ENCODE peak calls at places on chromosome 7, in nine cellular contexts. H is cardiac fibroblast, V is neural crest cell, W is BJ, Z is nephron progenitor cell, J is testis, L is HCT116, U is heart left ventricle, T is heart right ventricle. N is an unnamed sample.

GRCh38 chr7:76193881-76194280 is 7.8 kb upstream of the SRRM3 start:
- DNase-seq in H (no peak), L (no peak), Z (peak), V (no peak), J (no peak), W (no peak), T (no peak), U (no peak), N (no peak)

GRCh38 chr7:99121496-99122021 is 22.3 kb downstream of the SMURF1 start:
- DNase-seq in U (no peak), H (peak), T (no peak), Z (no peak), L (no peak), W (no peak), J (no peak), V (no peak), N (no peak)

GRCh38 chr7:44281811-44282600 is 43.4 kb downstream of the CAMK2B start:
- DNase-seq in H (no peak), L (no peak), Z (peak), W (no peak), T (peak), U (no peak), J (no peak), V (no peak), N (no peak)

GRCh38 chr7:68529221-68529620 is 1069.1 kb upstream of the AUTS2 start:
- DNase-seq in Z (no peak), W (no peak), U (no peak), T (no peak), H (no peak), L (no peak), J (peak), V (no peak), N (no peak)

GRCh38 chr7:82527831-82528230 is 84.3 kb upstream of the CACNA2D1 start:
- DNase-seq in Z (no peak), W (no peak), V (no peak), L (no peak), H (peak), J (no peak), U (no peak), T (no peak), N (no peak)

GRCh38 chr7:132367007-132367406 is 209.3 kb downstream of the PLXNA4 start:
- DNase-seq in J (no peak), U (no peak), L (no peak), W (no peak), H (no peak), T (no peak), Z (no peak), V (no peak), N (no peak)

GRCh38 chr7:47758546-47758945 is 176.6 kb upstream of the TNS3 start:
- DNase-seq in U (no peak), W (no peak), H (peak), J (no peak), T (no peak), Z (no peak), V (no peak), L (no peak), N (no peak)

GRCh38 chr7:65438593-65438992 is 64.9 kb downstream of the ZNF92 start:
- DNase-seq in L (peak), W (peak), H (peak), U (no peak), V (no peak), Z (no peak), J (no peak), T (no peak), N (no peak)

GRCh38 chr7:36207451-36208291 is 54.6 kb downstream of the EEPD1 start:
- DNase-seq in H (peak), W (peak), L (no peak), T (peak), Z (no peak), V (no peak), U (peak), J (peak), N (no peak)

GRCh38 chr7:129955993-129956543 is 3.3 kb upstream of the UBE2H start:
- DNase-seq in W (no peak), V (no peak), Z (no peak), L (no peak), J (no peak), U (no peak), H (no peak), T (no peak), N (no peak)

GRCh38 chr7:24477807-24478655 is 95.2 kb upstream of the PALS2 start:
- DNase-seq in Z (peak), V (no peak), W (peak), H (peak), L (no peak), T (no peak), J (no peak), U (no peak), N (no peak)

GRCh38 chr7:95330194-95331003 is 6.1 kb upstream of the PON1 start:
- DNase-seq in L (no peak), H (peak), W (no peak), U (no peak), T (no peak), Z (no peak), V (no peak), J (no peak), N (no peak)

GRCh38 chr7:11775401-11775800 is 56.6 kb downstream of the THSD7A start:
- DNase-seq in Z (no peak), L (no peak), H (no peak), T (no peak), V (no peak), W (no peak), J (no peak), U (no peak), N (no peak)

GRCh38 chr7:112009081-112009480 is 197.1 kb downstream of the DOCK4 start:
- DNase-seq in J (no peak), U (no peak), H (peak), V (no peak), L (no peak), Z (no peak), T (no peak), W (no peak), N (no peak)

GRCh38 chr7:40839881-40840280 is 705.1 kb downstream of the SUGCT start:
- DNase-seq in V (no peak), T (no peak), Z (no peak), L (no peak), J (no peak), W (no peak), H (peak), U (no peak), N (no peak)

GRCh38 chr7:3568516-3568915 is 267.5 kb downstream of the SDK1 start:
- DNase-seq in W (no peak), U (no peak), T (no peak), H (no peak), L (no peak), Z (no peak), J (no peak), V (no peak), N (no peak)

GRCh38 chr7:11261470-11261869 is 287.8 kb downstream of the PHF14 start:
- DNase-seq in V (no peak), J (no peak), U (no peak), H (no peak), W (no peak), Z (no peak), T (no peak), L (peak), N (no peak)

GRCh38 chr7:18684899-18685298 is 189.3 kb downstream of the HDAC9 start:
- DNase-seq in J (no peak), T (no peak), U (no peak), W (no peak), H (no peak), Z (no peak), V (no peak), L (no peak), N (no peak)

GRCh38 chr7:38020134-38020533 is 99.7 kb downstream of the EPDR1 start:
- DNase-seq in L (no peak), Z (no peak), U (no peak), W (no peak), H (peak), J (no peak), V (no peak), T (no peak), N (no peak)

GRCh38 chr7:154789404-154789803 is 213.5 kb downstream of the PAXIP1 start:
- DNase-seq in W (no peak), L (peak), T (no peak), H (no peak), J (peak), U (no peak), V (peak), Z (peak), N (no peak)

GRCh38 chr7:29146888-29147609 is 712 bp upstream of the CPVL start:
- DNase-seq in J (peak), L (peak), W (peak), U (peak), H (no peak), T (peak), Z (peak), V (no peak), N (no peak)

GRCh38 chr7:129680400-129680799 is 68.9 kb downstream of the NRF1 start:
- DNase-seq in H (no peak), T (no peak), W (no peak), J (no peak), Z (no peak), L (no peak), U (no peak), V (no peak), N (no peak)

GRCh38 chr7:44348851-44349781 is 23.7 kb upstream of the CAMK2B start:
- DNase-seq in W (no peak), H (peak), Z (no peak), L (no peak), T (no peak), V (no peak), U (no peak), J (no peak), N (no peak)

GRCh38 chr7:95915731-95916130 is 143.4 kb downstream of the DYNC1I1 start:
- DNase-seq in J (no peak), T (no peak), U (no peak), L (no peak), H (no peak), W (no peak), V (no peak), Z (no peak), N (no peak)

GRCh38 chr7:5396542-5396941 is 27.1 kb downstream of the TNRC18 start:
- DNase-seq in U (no peak), H (peak), W (no peak), J (no peak), V (no peak), T (no peak), L (peak), Z (no peak), N (no peak)

DNA sequence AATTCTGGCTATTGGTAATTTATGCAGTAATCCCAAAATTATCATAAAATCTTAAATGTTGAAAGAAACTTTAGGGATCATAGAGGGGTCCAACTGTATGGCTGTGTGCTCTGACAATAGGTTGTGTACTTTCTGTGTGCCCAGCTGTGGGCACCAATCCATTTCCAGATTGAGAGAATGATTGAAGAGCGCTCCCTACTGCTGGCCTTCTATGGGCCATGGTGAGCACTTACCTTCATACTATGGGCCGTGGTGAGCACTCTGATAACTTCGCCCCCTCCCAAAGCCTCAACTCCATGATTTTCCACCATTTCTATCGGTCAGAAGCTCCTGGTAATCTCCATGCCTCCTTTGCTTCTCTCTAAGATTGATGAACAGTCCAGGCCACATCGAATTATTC is 118.6 kb downstream of the STRA8 start:
- DNase-seq in W (no peak), T (no peak), V (no peak), Z (no peak), J (no peak), U (no peak), L (no peak), H (no peak), N (no peak)
- TF ChIP-seq CTCF in W (no peak), T (no peak), V (no peak), Z (no peak), J (no peak), U (no peak), L (no peak), H (no peak), N (no peak)

DNA sequence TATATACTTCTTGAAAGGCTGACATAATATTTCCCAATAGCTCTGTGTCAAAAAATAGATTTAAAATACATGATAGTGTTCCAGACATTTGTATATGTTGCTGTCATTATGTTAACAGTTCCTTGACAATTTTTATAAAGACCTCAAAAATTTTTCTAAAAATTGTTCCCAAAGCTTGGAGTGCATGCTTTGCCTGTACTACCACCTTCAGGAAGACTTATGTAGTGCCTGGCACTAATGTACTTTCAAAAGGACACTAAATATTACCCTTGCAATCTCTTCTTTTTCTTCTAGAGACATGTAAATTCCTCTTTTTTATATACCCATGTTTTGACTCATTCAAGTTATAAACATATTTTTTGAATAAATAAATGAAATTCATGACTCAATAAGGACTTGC is 48.0 kb upstream of the SP8 start:
- DNase-seq in W (no peak), L (no peak), V (no peak), T (no peak), H (no peak), U (no peak), Z (no peak), J (no peak), N (no peak)
- TF ChIP-seq CTCF in W (no peak), L (peak), V (peak), T (no peak), H (no peak), U (no peak), Z (peak), J (no peak), N (peak)

DNA sequence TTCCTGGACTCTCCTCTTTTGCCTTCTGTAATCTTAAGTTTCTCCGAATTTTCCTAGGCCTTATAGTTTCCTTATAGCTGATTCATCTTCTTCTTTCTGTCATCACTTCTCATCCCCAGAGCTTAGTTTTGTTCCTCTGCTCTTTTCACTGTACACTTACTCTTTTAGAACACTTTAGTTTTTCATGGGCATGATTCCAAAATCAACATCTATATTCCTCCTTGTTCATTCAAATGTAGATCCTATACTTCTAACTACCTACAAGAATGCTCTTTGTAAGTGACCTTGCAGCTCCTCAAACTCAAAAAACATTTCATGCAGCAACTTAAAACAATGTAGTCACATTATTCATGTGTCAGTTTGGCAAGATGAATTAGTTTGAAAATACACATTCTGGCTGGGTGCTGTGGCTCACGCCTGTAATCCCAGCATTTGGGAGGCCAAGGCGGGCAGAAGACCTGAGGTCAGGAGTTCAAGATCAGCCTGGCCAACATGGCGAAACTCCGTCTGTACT is 13.1 kb upstream of the SLC26A3 start:
- DNase-seq in Z (no peak), W (no peak), U (no peak), V (no peak), J (no peak), T (no peak), H (peak), L (no peak), N (no peak)
- TF ChIP-seq CTCF in Z (no peak), W (no peak), U (no peak), V (no peak), J (no peak), T (no peak), H (no peak), L (no peak), N (no peak)

DNA sequence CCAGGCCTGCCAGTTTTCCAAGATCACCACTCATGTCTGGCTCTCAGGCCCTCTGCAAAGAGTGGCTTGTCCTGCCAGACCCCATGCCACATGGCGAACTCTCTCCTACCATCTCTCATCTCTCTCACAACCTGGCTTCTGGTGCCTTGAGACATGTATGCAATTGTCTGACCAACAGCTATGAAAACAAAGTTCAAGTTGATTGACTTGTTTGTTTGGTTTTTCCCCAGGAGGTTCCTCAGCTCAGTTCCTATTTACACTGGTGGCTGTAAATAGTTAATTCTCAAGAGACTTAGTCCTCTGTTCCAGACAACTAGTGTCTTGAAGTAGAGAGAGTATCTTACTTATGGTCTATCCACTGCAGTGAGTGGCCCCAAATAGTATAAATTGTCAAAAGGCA is 131.8 kb downstream of the SNX10 start:
- DNase-seq in L (no peak), H (no peak), J (no peak), Z (no peak), U (no peak), V (no peak), T (no peak), W (no peak), N (no peak)
- TF ChIP-seq CTCF in L (no peak), H (no peak), J (no peak), Z (no peak), U (no peak), V (no peak), T (no peak), W (no peak), N (no peak)

GRCh38 chr7:77293046-77293445 is 93.4 kb upstream of the FGL2 start:
- DNase-seq in J (no peak), H (no peak), W (no peak), Z (no peak), T (no peak), V (no peak), U (no peak), L (no peak), N (no peak)
- TF ChIP-seq CTCF in J (no peak), H (no peak), W (no peak), Z (no peak), T (no peak), V (peak), U (no peak), L (no peak), N (peak)

DNA sequence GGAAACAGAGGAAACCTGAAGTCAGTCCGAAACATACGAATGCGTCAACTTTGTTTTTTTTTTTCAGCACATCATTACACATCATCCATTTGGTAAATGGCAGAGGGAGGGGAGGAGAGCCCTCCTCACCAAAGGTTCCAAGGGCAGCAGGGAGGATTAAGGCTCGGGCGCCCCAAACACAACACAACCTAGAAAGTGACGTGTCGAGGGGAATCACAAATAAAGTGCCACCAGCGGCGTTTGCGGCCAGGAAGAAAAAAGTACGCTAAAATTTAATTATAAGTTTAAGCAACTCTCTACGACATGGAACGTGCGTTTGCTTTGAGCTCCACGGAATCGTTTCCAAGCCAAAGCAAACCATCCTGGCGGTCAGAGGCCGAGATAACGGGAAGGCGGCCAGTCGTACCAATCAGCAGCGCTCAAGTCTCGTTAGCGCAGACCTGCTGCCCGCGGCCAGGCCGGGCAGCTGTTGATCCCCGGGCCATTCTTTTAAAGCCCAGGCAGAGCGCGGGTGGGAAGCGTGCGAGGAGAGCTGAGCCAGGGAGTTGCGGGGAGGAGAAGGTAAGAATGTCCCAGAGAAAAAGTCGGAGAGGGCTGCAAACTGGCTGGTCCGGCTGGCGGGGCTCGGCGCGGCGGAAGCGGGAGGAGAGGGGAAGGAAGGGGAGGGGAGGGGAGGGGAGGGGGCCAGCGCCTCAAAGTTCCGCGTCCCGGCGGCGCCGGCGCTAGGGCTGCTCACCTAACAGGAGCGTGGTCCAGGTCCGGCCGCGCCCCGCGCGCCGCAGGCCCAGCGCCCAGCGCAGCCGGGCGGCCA is 719 bp downstream of the DPY19L1 start:
- DNase-seq in W (no peak), Z (peak), U (peak), L (no peak), V (peak), T (peak), J (peak), H (peak), N (peak)
- TF ChIP-seq CTCF in W (no peak), Z (no peak), U (no peak), L (no peak), V (no peak), T (no peak), J (no peak), H (no peak), N (no peak)

DNA sequence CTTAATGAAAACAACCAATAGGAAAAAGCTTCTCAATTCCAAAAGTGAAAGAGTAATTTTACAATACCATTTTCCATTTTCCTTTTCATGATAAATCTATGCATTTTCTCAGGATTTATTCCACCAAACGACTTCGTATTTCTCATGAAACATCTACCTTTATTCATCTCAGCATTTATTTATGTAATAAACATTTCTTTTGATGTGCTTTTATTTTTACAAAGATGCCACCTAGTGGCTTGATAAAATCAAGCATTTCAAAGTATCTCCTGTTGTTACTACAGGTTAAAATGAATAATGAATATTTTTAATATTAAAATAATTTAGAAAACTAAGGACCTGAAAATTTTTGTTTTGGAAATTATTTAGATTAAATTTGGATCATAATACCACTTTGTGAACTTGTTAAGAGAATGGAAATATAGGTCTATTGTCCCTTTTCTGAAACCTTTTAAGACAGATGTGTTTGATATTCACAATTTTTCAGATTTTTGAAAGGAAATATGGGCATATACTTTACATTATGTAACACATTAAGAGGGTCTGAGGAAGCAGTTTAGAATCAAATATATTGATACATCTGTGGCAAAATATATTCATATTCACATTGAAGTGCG is 2.7 kb upstream of the IQUB start:
- DNase-seq in H (peak), Z (no peak), W (no peak), V (no peak), L (no peak), U (no peak), J (no peak), T (no peak), N (no peak)
- TF ChIP-seq CTCF in H (peak), Z (peak), W (peak), V (peak), L (peak), U (peak), J (no peak), T (peak), N (peak)